ENCODE peak calls at places on chromosomes 16 and 17, in seven cellular contexts. One of them, this sample, is unnamed.

GRCh38 chr17:80214012-80214877 is 5.9 kb downstream of the SGSH start:
- DNase-seq in AG04450: no peak
- DNase-seq in fibroblast of mammary gland: no peak
- DNase-seq in type B pancreatic cell: no peak
- DNase-seq in osteocyte: no peak
- DNase-seq in cardiac fibroblast: no peak
- DNase-seq in HFF-Myc: no peak
- DNase-seq in this sample: no peak

GRCh38 chr17:80433916-80434666 is 19.1 kb downstream of the ENDOV start:
- DNase-seq in cardiac fibroblast: no peak
- DNase-seq in fibroblast of mammary gland: no peak
- DNase-seq in type B pancreatic cell: no peak
- DNase-seq in AG04450: no peak
- DNase-seq in osteocyte: no peak
- DNase-seq in HFF-Myc: no peak
- DNase-seq in this sample: no peak

GRCh38 chr16:59459811-59460210 is 725.7 kb upstream of the GOT2 start:
- DNase-seq in AG04450: no peak
- DNase-seq in fibroblast of mammary gland: peak
- DNase-seq in osteocyte: no peak
- DNase-seq in cardiac fibroblast: no peak
- DNase-seq in HFF-Myc: peak
- DNase-seq in type B pancreatic cell: no peak
- DNase-seq in this sample: no peak

GRCh38 chr17:12973496-12974318 is 44.1 kb downstream of the ELAC2 start:
- DNase-seq in AG04450: no peak
- DNase-seq in fibroblast of mammary gland: no peak
- DNase-seq in type B pancreatic cell: no peak
- DNase-seq in cardiac fibroblast: no peak
- DNase-seq in osteocyte: no peak
- DNase-seq in HFF-Myc: no peak
- DNase-seq in this sample: no peak

GRCh38 chr17:40348562-40349476 is 15.7 kb downstream of the GJD3 start:
- DNase-seq in HFF-Myc: no peak
- DNase-seq in AG04450: no peak
- DNase-seq in fibroblast of mammary gland: no peak
- DNase-seq in osteocyte: no peak
- DNase-seq in cardiac fibroblast: no peak
- DNase-seq in type B pancreatic cell: no peak
- DNase-seq in this sample: no peak

GRCh38 chr17:78232774-78233173 is 1.3 kb downstream of the TMEM235 start:
- DNase-seq in HFF-Myc: no peak
- DNase-seq in osteocyte: no peak
- DNase-seq in type B pancreatic cell: no peak
- DNase-seq in fibroblast of mammary gland: no peak
- DNase-seq in cardiac fibroblast: no peak
- DNase-seq in AG04450: no peak
- DNase-seq in this sample: no peak

GRCh38 chr17:57966246-57966645 is 11.0 kb upstream of the CUEDC1 start:
- DNase-seq in cardiac fibroblast: no peak
- DNase-seq in HFF-Myc: no peak
- DNase-seq in fibroblast of mammary gland: no peak
- DNase-seq in osteocyte: peak
- DNase-seq in AG04450: no peak
- DNase-seq in type B pancreatic cell: no peak
- DNase-seq in this sample: no peak

GRCh38 chr17:28901866-28902818 is 737 bp downstream of the DHRS13 start:
- DNase-seq in fibroblast of mammary gland: no peak
- DNase-seq in HFF-Myc: no peak
- DNase-seq in osteocyte: no peak
- DNase-seq in AG04450: no peak
- DNase-seq in type B pancreatic cell: no peak
- DNase-seq in cardiac fibroblast: peak
- DNase-seq in this sample: peak

GRCh38 chr17:32529604-32530003 is 42.8 kb downstream of the CDK5R1 start:
- DNase-seq in type B pancreatic cell: no peak
- DNase-seq in HFF-Myc: no peak
- DNase-seq in cardiac fibroblast: peak
- DNase-seq in AG04450: no peak
- DNase-seq in osteocyte: no peak
- DNase-seq in fibroblast of mammary gland: peak
- DNase-seq in this sample: no peak

GRCh38 chr16:67551972-67552371 is 10.4 kb upstream of the CTCF start:
- DNase-seq in cardiac fibroblast: no peak
- DNase-seq in osteocyte: no peak
- DNase-seq in AG04450: no peak
- DNase-seq in type B pancreatic cell: no peak
- DNase-seq in HFF-Myc: no peak
- DNase-seq in fibroblast of mammary gland: no peak
- DNase-seq in this sample: no peak

GRCh38 chr17:54261465-54261864 is 438.7 kb downstream of the KIF2B start:
- DNase-seq in cardiac fibroblast: no peak
- DNase-seq in type B pancreatic cell: no peak
- DNase-seq in fibroblast of mammary gland: no peak
- DNase-seq in HFF-Myc: no peak
- DNase-seq in AG04450: no peak
- DNase-seq in osteocyte: no peak
- DNase-seq in this sample: no peak

GRCh38 chr16:66476328-66477027 is 49.4 kb downstream of the BEAN1 start:
- DNase-seq in AG04450: no peak
- DNase-seq in HFF-Myc: no peak
- DNase-seq in fibroblast of mammary gland: no peak
- DNase-seq in osteocyte: peak
- DNase-seq in cardiac fibroblast: peak
- DNase-seq in type B pancreatic cell: peak
- DNase-seq in this sample: no peak

GRCh38 chr16:372584-372983 is 2.2 kb upstream of the MRPL28 start:
- DNase-seq in osteocyte: no peak
- DNase-seq in AG04450: no peak
- DNase-seq in fibroblast of mammary gland: no peak
- DNase-seq in type B pancreatic cell: no peak
- DNase-seq in cardiac fibroblast: no peak
- DNase-seq in HFF-Myc: no peak
- DNase-seq in this sample: no peak

GRCh38 chr17:56708220-56708567 is 114.7 kb downstream of the NOG start:
- DNase-seq in osteocyte: no peak
- DNase-seq in HFF-Myc: no peak
- DNase-seq in fibroblast of mammary gland: no peak
- DNase-seq in cardiac fibroblast: no peak
- DNase-seq in type B pancreatic cell: no peak
- DNase-seq in AG04450: no peak
- DNase-seq in this sample: no peak

GRCh38 chr17:56912105-56912999 is 1.5 kb downstream of the TRIM25 start:
- DNase-seq in HFF-Myc: no peak
- DNase-seq in type B pancreatic cell: no peak
- DNase-seq in osteocyte: peak
- DNase-seq in cardiac fibroblast: no peak
- DNase-seq in AG04450: no peak
- DNase-seq in fibroblast of mammary gland: peak
- DNase-seq in this sample: no peak

GRCh38 chr16:23079683-23080221 is 69.5 kb downstream of the USP31 start:
- DNase-seq in HFF-Myc: no peak
- DNase-seq in AG04450: no peak
- DNase-seq in cardiac fibroblast: no peak
- DNase-seq in type B pancreatic cell: no peak
- DNase-seq in osteocyte: no peak
- DNase-seq in fibroblast of mammary gland: no peak
- DNase-seq in this sample: no peak

GRCh38 chr16:53052519-53053501 is at the start of gene CHD9NB:
- DNase-seq in AG04450: peak
- DNase-seq in HFF-Myc: peak
- DNase-seq in cardiac fibroblast: peak
- DNase-seq in type B pancreatic cell: no peak
- DNase-seq in fibroblast of mammary gland: peak
- DNase-seq in osteocyte: no peak
- DNase-seq in this sample: peak

DNA sequence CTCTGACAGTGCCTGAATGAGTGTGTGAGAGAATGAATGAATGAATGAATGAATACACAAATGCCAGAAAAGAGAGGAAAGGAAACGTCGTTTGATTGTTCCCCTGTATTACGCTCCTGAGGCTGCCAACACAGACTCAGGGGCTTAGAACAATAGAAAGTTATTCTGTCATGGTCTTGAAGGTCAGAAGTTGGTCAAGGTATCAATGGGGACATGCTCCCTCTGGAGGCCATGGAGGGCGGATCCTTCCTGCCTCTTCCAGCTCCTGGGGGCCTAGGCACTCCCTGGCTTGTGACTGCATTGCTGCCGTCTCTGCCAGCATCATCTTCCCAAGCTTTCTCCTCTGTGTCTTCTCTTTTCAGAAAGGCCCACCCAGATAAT is 1.5 kb upstream of the SLC38A8 start:
- DNase-seq in AG04450: no peak
- DNase-seq in fibroblast of mammary gland: peak
- DNase-seq in cardiac fibroblast: peak
- DNase-seq in type B pancreatic cell: no peak
- DNase-seq in osteocyte: no peak
- DNase-seq in HFF-Myc: no peak
- DNase-seq in this sample: no peak
- TF ChIP-seq CTCF in AG04450: peak
- TF ChIP-seq CTCF in fibroblast of mammary gland: peak
- TF ChIP-seq CTCF in cardiac fibroblast: peak
- TF ChIP-seq CTCF in type B pancreatic cell: peak
- TF ChIP-seq CTCF in osteocyte: peak
- TF ChIP-seq CTCF in HFF-Myc: peak
- TF ChIP-seq CTCF in this sample: no peak

DNA sequence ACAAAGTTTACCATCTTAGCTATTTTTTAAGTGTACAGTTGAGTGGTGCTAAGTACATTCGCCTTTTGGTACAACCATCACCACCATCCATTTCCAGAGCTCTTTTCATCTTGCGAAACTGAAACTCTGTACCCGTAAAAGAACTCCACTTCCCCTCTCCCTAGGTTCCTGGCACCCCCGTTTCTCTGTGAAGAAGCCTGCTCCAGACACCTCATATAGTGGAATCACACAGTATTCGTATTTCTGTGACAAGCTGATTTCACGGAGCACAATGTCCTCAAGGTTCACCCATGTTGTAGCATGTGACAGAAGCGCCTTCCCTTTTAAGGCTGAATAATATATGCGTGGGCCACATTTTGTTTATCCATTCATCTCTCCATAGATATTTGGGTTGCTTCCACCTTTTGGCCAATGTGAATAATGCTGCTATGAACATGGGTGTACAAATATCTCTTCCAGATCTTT is 54.2 kb upstream of the MAP3K14 start:
- DNase-seq in fibroblast of mammary gland: no peak
- DNase-seq in cardiac fibroblast: no peak
- DNase-seq in AG04450: no peak
- DNase-seq in HFF-Myc: no peak
- DNase-seq in osteocyte: no peak
- DNase-seq in type B pancreatic cell: no peak
- DNase-seq in this sample: no peak
- TF ChIP-seq CTCF in fibroblast of mammary gland: no peak
- TF ChIP-seq CTCF in cardiac fibroblast: no peak
- TF ChIP-seq CTCF in AG04450: no peak
- TF ChIP-seq CTCF in HFF-Myc: no peak
- TF ChIP-seq CTCF in osteocyte: peak
- TF ChIP-seq CTCF in type B pancreatic cell: no peak
- TF ChIP-seq CTCF in this sample: no peak

GRCh38 chr16:12392585-12393089 is 411.1 kb downstream of the CPPED1 start:
- DNase-seq in AG04450: no peak
- DNase-seq in type B pancreatic cell: no peak
- DNase-seq in cardiac fibroblast: no peak
- DNase-seq in fibroblast of mammary gland: peak
- DNase-seq in HFF-Myc: no peak
- DNase-seq in osteocyte: no peak
- DNase-seq in this sample: no peak
- TF ChIP-seq CTCF in AG04450: no peak
- TF ChIP-seq CTCF in type B pancreatic cell: no peak
- TF ChIP-seq CTCF in cardiac fibroblast: peak
- TF ChIP-seq CTCF in fibroblast of mammary gland: peak
- TF ChIP-seq CTCF in HFF-Myc: peak
- TF ChIP-seq CTCF in osteocyte: peak
- TF ChIP-seq CTCF in this sample: peak

GRCh38 chr17:2703181-2703580 is 8.4 kb downstream of the CLUH start:
- DNase-seq in type B pancreatic cell: no peak
- DNase-seq in osteocyte: no peak
- DNase-seq in AG04450: no peak
- DNase-seq in HFF-Myc: no peak
- DNase-seq in cardiac fibroblast: no peak
- DNase-seq in fibroblast of mammary gland: no peak
- DNase-seq in this sample: peak

GRCh38 chr17:2700491-2701141 is 10.9 kb downstream of the CLUH start:
- DNase-seq in osteocyte: no peak
- DNase-seq in type B pancreatic cell: no peak
- DNase-seq in AG04450: no peak
- DNase-seq in HFF-Myc: no peak
- DNase-seq in cardiac fibroblast: no peak
- DNase-seq in fibroblast of mammary gland: no peak
- DNase-seq in this sample: peak

GRCh38 chr17:2703606-2704005 is 8.0 kb downstream of the CLUH start:
- DNase-seq in HFF-Myc: no peak
- DNase-seq in osteocyte: no peak
- DNase-seq in type B pancreatic cell: no peak
- DNase-seq in fibroblast of mammary gland: no peak
- DNase-seq in cardiac fibroblast: no peak
- DNase-seq in AG04450: no peak
- DNase-seq in this sample: peak

GRCh38 chr17:2701161-2701995 is 10.2 kb downstream of the CLUH start:
- DNase-seq in AG04450: no peak
- DNase-seq in cardiac fibroblast: no peak
- DNase-seq in osteocyte: no peak
- DNase-seq in fibroblast of mammary gland: no peak
- DNase-seq in type B pancreatic cell: no peak
- DNase-seq in HFF-Myc: no peak
- DNase-seq in this sample: peak

GRCh38 chr17:2701996-2702741 is 9.4 kb downstream of the CLUH start:
- DNase-seq in HFF-Myc: no peak
- DNase-seq in type B pancreatic cell: no peak
- DNase-seq in AG04450: no peak
- DNase-seq in cardiac fibroblast: no peak
- DNase-seq in fibroblast of mammary gland: no peak
- DNase-seq in osteocyte: no peak
- DNase-seq in this sample: peak
- TF ChIP-seq CTCF in HFF-Myc: no peak
- TF ChIP-seq CTCF in type B pancreatic cell: no peak
- TF ChIP-seq CTCF in AG04450: no peak
- TF ChIP-seq CTCF in cardiac fibroblast: no peak
- TF ChIP-seq CTCF in fibroblast of mammary gland: no peak
- TF ChIP-seq CTCF in osteocyte: no peak
- TF ChIP-seq CTCF in this sample: no peak

GRCh38 chr16:74817851-74818250 is 43.2 kb upstream of the FA2H start:
- DNase-seq in cardiac fibroblast: no peak
- DNase-seq in fibroblast of mammary gland: no peak
- DNase-seq in osteocyte: peak
- DNase-seq in type B pancreatic cell: no peak
- DNase-seq in HFF-Myc: no peak
- DNase-seq in AG04450: no peak
- DNase-seq in this sample: no peak
- TF ChIP-seq CTCF in cardiac fibroblast: no peak
- TF ChIP-seq CTCF in fibroblast of mammary gland: no peak
- TF ChIP-seq CTCF in osteocyte: no peak
- TF ChIP-seq CTCF in type B pancreatic cell: no peak
- TF ChIP-seq CTCF in HFF-Myc: no peak
- TF ChIP-seq CTCF in AG04450: no peak
- TF ChIP-seq CTCF in this sample: no peak

GRCh38 chr17:21090889-21091618 is 35.7 kb upstream of the DHRS7B start:
- DNase-seq in cardiac fibroblast: no peak
- DNase-seq in AG04450: no peak
- DNase-seq in type B pancreatic cell: no peak
- DNase-seq in HFF-Myc: no peak
- DNase-seq in osteocyte: no peak
- DNase-seq in fibroblast of mammary gland: no peak
- DNase-seq in this sample: no peak
- TF ChIP-seq CTCF in cardiac fibroblast: no peak
- TF ChIP-seq CTCF in AG04450: no peak
- TF ChIP-seq CTCF in type B pancreatic cell: no peak
- TF ChIP-seq CTCF in HFF-Myc: no peak
- TF ChIP-seq CTCF in osteocyte: no peak
- TF ChIP-seq CTCF in fibroblast of mammary gland: no peak
- TF ChIP-seq CTCF in this sample: no peak

This sample was measured in GM13977.